ENCODE peak calls at places on chromosomes 2 and 18, in six cellular contexts. R, D, F, O, B and E are unnamed samples.

GRCh38 chr2:152320166-152320565 is 14.8 kb upstream of the FMNL2 start:
- DNase-seq in R (no peak), D (no peak), F (no peak), O (no peak), B (no peak), E (no peak)

GRCh38 chr2:235688511-235689426 is 194.9 kb downstream of the AGAP1 start:
- DNase-seq in R (no peak), D (no peak), F (no peak), O (no peak), B (no peak), E (no peak)

GRCh38 chr2:135162377-135162776 is 110.3 kb downstream of the RAB3GAP1 start:
- DNase-seq in R (no peak), D (no peak), F (no peak), O (no peak), B (no peak), E (no peak)

GRCh38 chr2:9791711-9792110 is 51.6 kb upstream of the TAF1B start:
- DNase-seq in R (no peak), D (no peak), F (no peak), O (no peak), B (no peak), E (no peak)

GRCh38 chr2:68831688-68832087 is 39.5 kb downstream of the BMP10 start:
- DNase-seq in R (no peak), D (no peak), F (no peak), O (no peak), B (no peak), E (no peak)

GRCh38 chr18:24019641-24020331 is 5.2 kb downstream of the TTC39C start:
- DNase-seq in R (no peak), D (no peak), F (no peak), O (no peak), B (peak), E (peak)

GRCh38 chr2:133811409-133812125 is 243.3 kb upstream of the NCKAP5 start:
- DNase-seq in R (no peak), D (no peak), F (no peak), O (no peak), B (no peak), E (no peak)

GRCh38 chr18:51447351-51447896 is 249.9 kb upstream of the MEX3C start:
- DNase-seq in R (no peak), D (peak), F (peak), O (no peak), B (no peak), E (no peak)

GRCh38 chr2:112155331-112156151 is 17.4 kb downstream of the FBLN7 start:
- DNase-seq in R (no peak), D (no peak), F (no peak), O (no peak), B (no peak), E (peak)

GRCh38 chr2:20682166-20682565 is 15.2 kb downstream of the GDF7 start:
- DNase-seq in R (no peak), D (no peak), F (no peak), O (no peak), B (no peak), E (no peak)

GRCh38 chr18:10090668-10091067 is 176.9 kb downstream of the VAPA start:
- DNase-seq in R (no peak), D (no peak), F (no peak), O (no peak), B (no peak), E (no peak)

GRCh38 chr18:10297079-10297478 is 157.4 kb upstream of the APCDD1 start:
- DNase-seq in R (no peak), D (no peak), F (no peak), O (no peak), B (no peak), E (no peak)

GRCh38 chr18:32437080-32437834 is 33.4 kb downstream of the GAREM1 start:
- DNase-seq in R (no peak), D (no peak), F (no peak), O (no peak), B (no peak), E (no peak)

GRCh38 chr2:194867328-194867727 is 789.7 kb upstream of the SLC39A10 start:
- DNase-seq in R (no peak), D (peak), F (peak), O (peak), B (no peak), E (no peak)

GRCh38 chr2:222037211-222037610 is 261.6 kb downstream of the PAX3 start:
- DNase-seq in R (no peak), D (no peak), F (no peak), O (no peak), B (no peak), E (no peak)

GRCh38 chr2:46493241-46493970 is 14.0 kb downstream of the TMEM247 start:
- DNase-seq in R (no peak), D (peak), F (peak), O (no peak), B (peak), E (peak)

GRCh38 chr2:167001165-167001564 is 112.9 kb downstream of the XIRP2 start:
- DNase-seq in R (no peak), D (no peak), F (no peak), O (no peak), B (no peak), E (no peak)

GRCh38 chr18:79943608-79944125 is 7.8 kb downstream of the SLC66A2 start:
- DNase-seq in R (no peak), D (no peak), F (no peak), O (no peak), B (no peak), E (no peak)

GRCh38 chr2:239322414-239323086 is 78.3 kb downstream of the HDAC4 start:
- DNase-seq in R (peak), D (no peak), F (peak), O (peak), B (no peak), E (peak)

GRCh38 chr2:231370749-231371429 is 24.6 kb upstream of the B3GNT7 start:
- DNase-seq in R (no peak), D (no peak), F (no peak), O (no peak), B (no peak), E (no peak)

GRCh38 chr2:12440731-12441130 is 276.0 kb upstream of the TRIB2 start:
- DNase-seq in R (no peak), D (no peak), F (no peak), O (no peak), B (no peak), E (no peak)

GRCh38 chr18:23835506-23835905 is 146.3 kb downstream of the LAMA3 start:
- DNase-seq in R (peak), D (no peak), F (peak), O (no peak), B (no peak), E (no peak)

GRCh38 chr2:24269270-24269669 is 91.1 kb downstream of the ITSN2 start:
- DNase-seq in R (no peak), D (no peak), F (peak), O (peak), B (no peak), E (no peak)

GRCh38 chr18:3415110-3415509 is 34.9 kb upstream of the TGIF1 start:
- DNase-seq in R (no peak), D (no peak), F (no peak), O (no peak), B (no peak), E (no peak)

GRCh38 chr2:119706196-119706595 is 27.2 kb downstream of the TMEM177 start:
- DNase-seq in R (no peak), D (no peak), F (no peak), O (no peak), B (no peak), E (no peak)

GRCh38 chr2:224930124-224930523 is 112.1 kb downstream of the DOCK10 start:
- DNase-seq in R (no peak), D (no peak), F (no peak), O (no peak), B (no peak), E (no peak)

GRCh38 chr2:98376996-98377395 is 30.7 kb downstream of the CNGA3 start:
- DNase-seq in R (no peak), D (no peak), F (no peak), O (no peak), B (no peak), E (no peak)

GRCh38 chr2:113978524-113979171 is 88.8 kb downstream of the ACTR3 start:
- DNase-seq in R (no peak), D (no peak), F (no peak), O (no peak), B (no peak), E (no peak)

GRCh38 chr2:28956890-28957289 is 24.2 kb upstream of the TOGARAM2 start:
- DNase-seq in R (no peak), D (no peak), F (no peak), O (no peak), B (no peak), E (peak)
- TF ChIP-seq CTCF in R (no peak), D (peak), F (peak), O (no peak), B (peak), E (peak)

GRCh38 chr2:237315881-237316225 is 98.1 kb downstream of the COL6A3 start:
- DNase-seq in R (no peak), D (no peak), F (no peak), O (no peak), B (no peak), E (no peak)

GRCh38 chr2:237316339-237316738 is 97.6 kb downstream of the COL6A3 start:
- DNase-seq in R (no peak), D (no peak), F (no peak), O (no peak), B (no peak), E (no peak)

GRCh38 chr2:237312021-237312755 is 101.8 kb downstream of the COL6A3 start:
- DNase-seq in R (no peak), D (no peak), F (no peak), O (no peak), B (no peak), E (no peak)

GRCh38 chr2:237314198-237314597 is 99.8 kb downstream of the COL6A3 start:
- DNase-seq in R (peak), D (no peak), F (no peak), O (no peak), B (no peak), E (no peak)

GRCh38 chr2:237315170-237315880 is 98.6 kb downstream of the COL6A3 start:
- DNase-seq in R (peak), D (peak), F (no peak), O (peak), B (no peak), E (no peak)
- TF ChIP-seq CTCF in R (peak), D (peak), F (no peak), O (no peak), B (no peak), E (no peak)

DNA sequence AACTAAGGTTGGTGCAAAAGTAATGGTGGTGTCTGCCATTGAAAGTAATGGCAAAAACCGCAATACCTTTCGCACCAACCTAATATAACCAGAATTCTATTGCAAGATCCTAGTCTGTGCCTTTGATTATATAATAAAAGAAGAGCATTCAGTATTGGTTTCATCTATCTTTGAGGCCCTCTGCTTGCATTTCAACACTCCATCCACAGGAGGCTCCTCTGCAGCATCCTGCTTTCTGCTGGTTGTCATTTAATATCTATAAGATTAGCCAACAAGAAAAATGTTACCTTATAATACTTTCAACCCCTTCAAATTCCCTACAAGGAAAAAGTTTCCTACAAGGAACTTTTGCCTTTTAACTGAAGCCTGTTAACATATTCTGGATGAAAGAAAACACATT is 139.2 kb downstream of the CDCA7 start:
- DNase-seq in R (no peak), D (no peak), F (no peak), O (no peak), B (no peak), E (no peak)
- TF ChIP-seq CTCF in R (no peak), D (no peak), F (no peak), O (no peak), B (no peak), E (no peak)

GRCh38 chr2:125471963-125472362 is 1184.0 kb upstream of the GYPC start:
- DNase-seq in R (no peak), D (peak), F (peak), O (no peak), B (peak), E (no peak)
- TF ChIP-seq CTCF in R (no peak), D (peak), F (peak), O (no peak), B (peak), E (no peak)

GRCh38 chr2:94964193-94964592 is 61.3 kb upstream of the MAL start:
- DNase-seq in R (no peak), D (no peak), F (no peak), O (no peak), B (no peak), E (no peak)
- TF ChIP-seq CTCF in R (no peak), D (no peak), F (no peak), O (no peak), B (no peak), E (no peak)

GRCh38 chr18:43170586-43170985 is 55.1 kb upstream of the RIT2 start:
- DNase-seq in R (no peak), D (no peak), F (no peak), O (no peak), B (no peak), E (peak)
- TF ChIP-seq CTCF in R (no peak), D (no peak), F (no peak), O (no peak), B (no peak), E (no peak)

GRCh38 chr2:204313256-204313655 is 232.0 kb upstream of the PARD3B start:
- DNase-seq in R (no peak), D (no peak), F (no peak), O (no peak), B (no peak), E (no peak)
- TF ChIP-seq CTCF in R (no peak), D (no peak), F (no peak), O (no peak), B (no peak), E (no peak)

GRCh38 chr2:101733257-101733993 is 35.9 kb downstream of the MAP4K4 start:
- DNase-seq in R (no peak), D (peak), F (no peak), O (no peak), B (no peak), E (no peak)

GRCh38 chr2:101736861-101737291 is 39.4 kb downstream of the MAP4K4 start:
- DNase-seq in R (no peak), D (no peak), F (peak), O (no peak), B (no peak), E (peak)

GRCh38 chr2:101736233-101736632 is 38.7 kb downstream of the MAP4K4 start:
- DNase-seq in R (no peak), D (no peak), F (no peak), O (no peak), B (no peak), E (no peak)

GRCh38 chr2:101734511-101735165 is 37.1 kb downstream of the MAP4K4 start:
- DNase-seq in R (no peak), D (no peak), F (no peak), O (no peak), B (no peak), E (no peak)

DNA sequence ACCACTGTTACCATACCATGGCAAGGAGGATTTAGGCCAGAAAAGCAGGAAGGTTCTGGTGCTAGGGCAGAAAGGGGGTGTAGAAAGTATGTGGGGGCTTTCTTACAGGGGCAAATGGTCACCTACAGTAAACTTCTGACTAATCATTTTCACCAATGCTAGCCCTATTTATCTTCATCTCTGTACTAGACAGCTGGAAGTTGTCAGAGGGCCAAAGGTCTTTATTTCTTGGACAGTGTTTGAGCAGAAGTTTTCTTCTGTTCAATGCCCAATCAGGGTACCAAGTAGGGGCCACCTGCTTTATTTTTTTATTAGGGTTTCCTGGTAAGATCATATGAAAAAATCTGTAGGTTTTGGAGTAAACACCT is 37.6 kb downstream of the MAP4K4 start:
- DNase-seq in R (no peak), D (no peak), F (no peak), O (no peak), B (no peak), E (no peak)
- TF ChIP-seq CTCF in R (no peak), D (no peak), F (no peak), O (no peak), B (no peak), E (no peak)

GRCh38 chr18:22559414-22560282 is 141.9 kb upstream of the CTAGE1 start:
- DNase-seq in R (peak), D (peak), F (no peak), O (peak), B (peak), E (peak)
- TF ChIP-seq CTCF in R (peak), D (peak), F (no peak), O (no peak), B (no peak), E (no peak)